ENCODE peak calls at places on chromosomes 1 and 21, in eight cellular contexts. D is HT1080; P is breast epithelium; V is CD4-positive, alpha-beta memory T cell; H is PC-3; F is Calu3; C is NCI-H510A treated with DMSO at 0.1 percent for 48 hours; B is left cardiac atrium. I is an unnamed sample.

GRCh38 chr21:46060596-46061061 is 37.3 kb upstream of the COL6A2 start:
- DNase-seq in D (peak; percentile 89), P (peak; percentile 58), V (no peak), H (peak; percentile 99), F (peak; percentile 58), C (no peak), B (peak; percentile 75), I (no peak)

GRCh38 chr1:244789276-244789580 is 46.2 kb upstream of the COX20 start:
- DNase-seq in D (no peak), P (no peak), V (no peak), H (no peak), F (no peak), C (no peak), B (no peak), I (no peak)

GRCh38 chr1:220921991-220922390 is 42.7 kb downstream of the HLX start:
- DNase-seq in D (no peak), P (no peak), V (no peak), H (no peak), F (no peak), C (no peak), B (no peak), I (no peak)

GRCh38 chr1:230867903-230868735 is at the start of gene C1orf198:
- DNase-seq in D (peak; percentile 31), P (peak; percentile 49), V (peak; percentile 68), H (peak; percentile 48), F (peak; percentile 88), C (peak; percentile 53), B (peak; percentile 77), I (no peak)

GRCh38 chr21:44869860-44870747 is 3.4 kb downstream of the PTTG1IP start:
- DNase-seq in D (peak; percentile 98), P (peak; percentile 76), V (peak; percentile 60), H (peak; percentile 98), F (peak; percentile 77), C (no peak), B (peak; percentile 71), I (no peak)

GRCh38 chr1:64470670-64471217 is 815 bp downstream of the CACHD1 start:
- DNase-seq in D (peak; percentile 13), P (no peak), V (no peak), H (no peak), F (peak; percentile 38), C (no peak), B (peak; percentile 37), I (no peak)

GRCh38 chr1:188237573-188238353 is 1409.0 kb downstream of the PLA2G4A start:
- DNase-seq in D (peak; percentile 65), P (no peak), V (no peak), H (peak; percentile 77), F (peak; percentile 7), C (no peak), B (no peak), I (no peak)

GRCh38 chr1:114286179-114286578 is 132.5 kb upstream of the SYT6 start:
- DNase-seq in D (no peak), P (no peak), V (no peak), H (no peak), F (no peak), C (no peak), B (no peak), I (no peak)

GRCh38 chr1:206555473-206555935 is 48.2 kb downstream of the RASSF5 start:
- DNase-seq in D (no peak), P (peak; percentile 56), V (peak; percentile 52), H (no peak), F (no peak), C (no peak), B (peak; percentile 68), I (no peak)

GRCh38 chr1:117590273-117590925 is 15.4 kb upstream of the TENT5C start:
- DNase-seq in D (no peak), P (no peak), V (no peak), H (peak; percentile 6), F (no peak), C (peak; percentile 56), B (no peak), I (no peak)

GRCh38 chr1:94055459-94056122 is 65.4 kb downstream of the ABCA4 start:
- DNase-seq in D (peak; percentile 52), P (no peak), V (no peak), H (peak; percentile 78), F (no peak), C (no peak), B (no peak), I (no peak)

GRCh38 chr1:28865997-28866650 is 48.2 kb upstream of the EPB41 start:
- DNase-seq in D (no peak), P (no peak), V (no peak), H (peak; percentile 47), F (no peak), C (no peak), B (no peak), I (no peak)

GRCh38 chr1:225343618-225344017 is 84.2 kb downstream of the LBR start:
- DNase-seq in D (peak; percentile 59), P (no peak), V (peak; percentile 23), H (peak; percentile 48), F (no peak), C (peak; percentile 14), B (no peak), I (no peak)

GRCh38 chr1:23273450-23274133 is 56.3 kb upstream of the HTR1D start:
- DNase-seq in D (peak; percentile 74), P (no peak), V (no peak), H (peak; percentile 94), F (peak; percentile 5), C (no peak), B (no peak), I (no peak)

GRCh38 chr1:218476385-218476784 is 131.2 kb downstream of the TGFB2 start:
- DNase-seq in D (peak; percentile 73), P (no peak), V (no peak), H (peak; percentile 97), F (no peak), C (no peak), B (no peak), I (no peak)

GRCh38 chr1:40897499-40897898 is 35.3 kb upstream of the CITED4 start:
- DNase-seq in D (peak; percentile 76), P (no peak), V (no peak), H (peak; percentile 77), F (peak; percentile 48), C (no peak), B (no peak), I (no peak)

GRCh38 chr1:220788900-220789299 is 2.2 kb downstream of the MTARC1 start:
- DNase-seq in D (no peak), P (no peak), V (no peak), H (no peak), F (no peak), C (no peak), B (no peak), I (no peak)

GRCh38 chr1:198258491-198258890 is 101.7 kb downstream of the NEK7 start:
- DNase-seq in D (peak; percentile 67), P (no peak), V (no peak), H (peak; percentile 80), F (no peak), C (no peak), B (no peak), I (no peak)

GRCh38 chr1:8815582-8816285 is 1.7 kb downstream of the RERE start:
- DNase-seq in D (peak; percentile 32), P (no peak), V (no peak), H (peak; percentile 6), F (no peak), C (peak; percentile 89), B (no peak), I (peak; percentile 30)

GRCh38 chr1:230387296-230387695 is 38.8 kb downstream of the PGBD5 start:
- DNase-seq in D (no peak), P (no peak), V (no peak), H (no peak), F (no peak), C (no peak), B (no peak), I (no peak)

GRCh38 chr1:65069186-65069585 is 78.8 kb upstream of the AK4 start:
- DNase-seq in D (no peak), P (peak; percentile 37), V (no peak), H (no peak), F (no peak), C (no peak), B (no peak), I (no peak)

GRCh38 chr1:25616080-25616931 is at the start of gene MAN1C1:
- DNase-seq in D (peak; percentile 79), P (peak; percentile 66), V (peak; percentile 79), H (peak; percentile 85), F (peak; percentile 87), C (peak; percentile 86), B (peak; percentile 92), I (no peak)

GRCh38 chr1:205913451-205914204 is 29.6 kb downstream of the SLC26A9 start:
- DNase-seq in D (no peak), P (peak; percentile 72), V (no peak), H (no peak), F (peak; percentile 69), C (no peak), B (peak; percentile 84), I (no peak)

GRCh38 chr1:162633327-162633762 is 1.1 kb downstream of the DDR2 start:
- DNase-seq in D (no peak), P (no peak), V (no peak), H (no peak), F (no peak), C (no peak), B (no peak), I (no peak)

GRCh38 chr1:41486892-41487728 is 2.6 kb upstream of the EDN2 start:
- DNase-seq in D (no peak), P (no peak), V (no peak), H (no peak), F (no peak), C (no peak), B (no peak), I (no peak)

GRCh38 chr1:233639611-233640010 is 25.7 kb downstream of the KCNK1 start:
- DNase-seq in D (peak; percentile 62), P (no peak), V (no peak), H (peak; percentile 27), F (no peak), C (no peak), B (no peak), I (peak; percentile 11)

GRCh38 chr1:160161965-160162705 is 10.7 kb downstream of the ATP1A4 start:
- DNase-seq in D (peak; percentile 23), P (no peak), V (no peak), H (no peak), F (no peak), C (no peak), B (no peak), I (no peak)

I was measured in NCI-H2029 treated with DMSO at 0.1 percent for 48 hours.